ENCODE peak calls at places on chromosomes 5 and 9, in five cellular contexts. One of them, this sample, is unnamed.

GRCh38 chr5:160359816-160360215 is 10.6 kb downstream of the C1QTNF2 start:
- DNase-seq in effector CD4-positive, alpha-beta T cell: no peak
- DNase-seq in mesothelial cell of epicardium: no peak
- DNase-seq in NCI-H1092: no peak
- DNase-seq in activated CD4-positive, CD25-positive, alpha-beta regulatory T cell treated with anti-CD3 and anti-CD28 coated beads, Interleukin-2, amount 50 U/mL, for 72 hours: no peak
- DNase-seq in this sample: no peak

GRCh38 chr5:54881286-54882005 is 103.9 kb downstream of the ESM1 start:
- DNase-seq in effector CD4-positive, alpha-beta T cell: no peak
- DNase-seq in mesothelial cell of epicardium: no peak
- DNase-seq in NCI-H1092: no peak
- DNase-seq in activated CD4-positive, CD25-positive, alpha-beta regulatory T cell treated with anti-CD3 and anti-CD28 coated beads, Interleukin-2, amount 50 U/mL, for 72 hours: no peak
- DNase-seq in this sample: no peak

GRCh38 chr5:616342-617039 is 4.4 kb downstream of the CEP72 start:
- DNase-seq in effector CD4-positive, alpha-beta T cell: no peak
- DNase-seq in mesothelial cell of epicardium: no peak
- DNase-seq in NCI-H1092: no peak
- DNase-seq in activated CD4-positive, CD25-positive, alpha-beta regulatory T cell treated with anti-CD3 and anti-CD28 coated beads, Interleukin-2, amount 50 U/mL, for 72 hours: no peak
- DNase-seq in this sample: no peak

GRCh38 chr9:5557606-5558587 is 47.6 kb downstream of the PDCD1LG2 start:
- DNase-seq in effector CD4-positive, alpha-beta T cell: peak
- DNase-seq in mesothelial cell of epicardium: no peak
- DNase-seq in NCI-H1092: no peak
- DNase-seq in activated CD4-positive, CD25-positive, alpha-beta regulatory T cell treated with anti-CD3 and anti-CD28 coated beads, Interleukin-2, amount 50 U/mL, for 72 hours: peak
- DNase-seq in this sample: no peak

GRCh38 chr5:2887401-2888348 is 136.2 kb upstream of the IRX2 start:
- DNase-seq in effector CD4-positive, alpha-beta T cell: no peak
- DNase-seq in mesothelial cell of epicardium: no peak
- DNase-seq in NCI-H1092: no peak
- DNase-seq in activated CD4-positive, CD25-positive, alpha-beta regulatory T cell treated with anti-CD3 and anti-CD28 coated beads, Interleukin-2, amount 50 U/mL, for 72 hours: no peak
- DNase-seq in this sample: no peak

GRCh38 chr5:169860585-169860984 is 119.7 kb downstream of the INSYN2B start:
- DNase-seq in effector CD4-positive, alpha-beta T cell: no peak
- DNase-seq in mesothelial cell of epicardium: no peak
- DNase-seq in NCI-H1092: no peak
- DNase-seq in activated CD4-positive, CD25-positive, alpha-beta regulatory T cell treated with anti-CD3 and anti-CD28 coated beads, Interleukin-2, amount 50 U/mL, for 72 hours: no peak
- DNase-seq in this sample: no peak

GRCh38 chr5:96088676-96089075 is 127.0 kb upstream of the ELL2 start:
- DNase-seq in effector CD4-positive, alpha-beta T cell: no peak
- DNase-seq in mesothelial cell of epicardium: no peak
- DNase-seq in NCI-H1092: no peak
- DNase-seq in activated CD4-positive, CD25-positive, alpha-beta regulatory T cell treated with anti-CD3 and anti-CD28 coated beads, Interleukin-2, amount 50 U/mL, for 72 hours: no peak
- DNase-seq in this sample: no peak

GRCh38 chr5:107224272-107224671 is 446.5 kb downstream of the EFNA5 start:
- DNase-seq in effector CD4-positive, alpha-beta T cell: no peak
- DNase-seq in mesothelial cell of epicardium: no peak
- DNase-seq in NCI-H1092: no peak
- DNase-seq in activated CD4-positive, CD25-positive, alpha-beta regulatory T cell treated with anti-CD3 and anti-CD28 coated beads, Interleukin-2, amount 50 U/mL, for 72 hours: no peak
- DNase-seq in this sample: no peak

GRCh38 chr9:100498592-100498991 is 25.6 kb downstream of the TMEFF1 start:
- DNase-seq in effector CD4-positive, alpha-beta T cell: no peak
- DNase-seq in mesothelial cell of epicardium: no peak
- DNase-seq in NCI-H1092: no peak
- DNase-seq in activated CD4-positive, CD25-positive, alpha-beta regulatory T cell treated with anti-CD3 and anti-CD28 coated beads, Interleukin-2, amount 50 U/mL, for 72 hours: no peak
- DNase-seq in this sample: no peak

GRCh38 chr9:36748322-36748899 is 175.7 kb downstream of the MELK start:
- DNase-seq in effector CD4-positive, alpha-beta T cell: no peak
- DNase-seq in mesothelial cell of epicardium: peak
- DNase-seq in NCI-H1092: no peak
- DNase-seq in activated CD4-positive, CD25-positive, alpha-beta regulatory T cell treated with anti-CD3 and anti-CD28 coated beads, Interleukin-2, amount 50 U/mL, for 72 hours: no peak
- DNase-seq in this sample: no peak

GRCh38 chr9:137224850-137225694 is at the start of gene CYSRT1:
- DNase-seq in effector CD4-positive, alpha-beta T cell: no peak
- DNase-seq in mesothelial cell of epicardium: no peak
- DNase-seq in NCI-H1092: no peak
- DNase-seq in activated CD4-positive, CD25-positive, alpha-beta regulatory T cell treated with anti-CD3 and anti-CD28 coated beads, Interleukin-2, amount 50 U/mL, for 72 hours: no peak
- DNase-seq in this sample: no peak

GRCh38 chr5:158938181-158938580 is 161.5 kb downstream of the EBF1 start:
- DNase-seq in effector CD4-positive, alpha-beta T cell: no peak
- DNase-seq in mesothelial cell of epicardium: no peak
- DNase-seq in NCI-H1092: no peak
- DNase-seq in activated CD4-positive, CD25-positive, alpha-beta regulatory T cell treated with anti-CD3 and anti-CD28 coated beads, Interleukin-2, amount 50 U/mL, for 72 hours: no peak
- DNase-seq in this sample: no peak

GRCh38 chr9:70902705-70903131 is 218.7 kb downstream of the TRPM3 start:
- DNase-seq in effector CD4-positive, alpha-beta T cell: no peak
- DNase-seq in mesothelial cell of epicardium: no peak
- DNase-seq in NCI-H1092: no peak
- DNase-seq in activated CD4-positive, CD25-positive, alpha-beta regulatory T cell treated with anti-CD3 and anti-CD28 coated beads, Interleukin-2, amount 50 U/mL, for 72 hours: no peak
- DNase-seq in this sample: no peak

GRCh38 chr9:106682420-106682819 is 180.5 kb upstream of the ZNF462 start:
- DNase-seq in effector CD4-positive, alpha-beta T cell: no peak
- DNase-seq in mesothelial cell of epicardium: no peak
- DNase-seq in NCI-H1092: no peak
- DNase-seq in activated CD4-positive, CD25-positive, alpha-beta regulatory T cell treated with anti-CD3 and anti-CD28 coated beads, Interleukin-2, amount 50 U/mL, for 72 hours: no peak
- DNase-seq in this sample: no peak

GRCh38 chr9:76793784-76794431 is 29.7 kb downstream of the PCA3 start:
- DNase-seq in effector CD4-positive, alpha-beta T cell: no peak
- DNase-seq in mesothelial cell of epicardium: no peak
- DNase-seq in NCI-H1092: no peak
- DNase-seq in activated CD4-positive, CD25-positive, alpha-beta regulatory T cell treated with anti-CD3 and anti-CD28 coated beads, Interleukin-2, amount 50 U/mL, for 72 hours: no peak
- DNase-seq in this sample: no peak

GRCh38 chr5:175479125-175479881 is 943 bp downstream of the SFXN1 start:
- DNase-seq in effector CD4-positive, alpha-beta T cell: no peak
- DNase-seq in mesothelial cell of epicardium: no peak
- DNase-seq in NCI-H1092: no peak
- DNase-seq in activated CD4-positive, CD25-positive, alpha-beta regulatory T cell treated with anti-CD3 and anti-CD28 coated beads, Interleukin-2, amount 50 U/mL, for 72 hours: no peak
- DNase-seq in this sample: no peak

GRCh38 chr5:57386958-57387357 is 95.7 kb downstream of the ACTBL2 start:
- DNase-seq in effector CD4-positive, alpha-beta T cell: no peak
- DNase-seq in mesothelial cell of epicardium: no peak
- DNase-seq in NCI-H1092: no peak
- DNase-seq in activated CD4-positive, CD25-positive, alpha-beta regulatory T cell treated with anti-CD3 and anti-CD28 coated beads, Interleukin-2, amount 50 U/mL, for 72 hours: no peak
- DNase-seq in this sample: peak

GRCh38 chr9:16153221-16153620 is 600.4 kb downstream of the CCDC171 start:
- DNase-seq in effector CD4-positive, alpha-beta T cell: no peak
- DNase-seq in mesothelial cell of epicardium: no peak
- DNase-seq in NCI-H1092: no peak
- DNase-seq in activated CD4-positive, CD25-positive, alpha-beta regulatory T cell treated with anti-CD3 and anti-CD28 coated beads, Interleukin-2, amount 50 U/mL, for 72 hours: no peak
- DNase-seq in this sample: no peak

GRCh38 chr5:177498013-177498847 is 826 bp upstream of the PDLIM7 start:
- DNase-seq in effector CD4-positive, alpha-beta T cell: no peak
- DNase-seq in mesothelial cell of epicardium: no peak
- DNase-seq in NCI-H1092: no peak
- DNase-seq in activated CD4-positive, CD25-positive, alpha-beta regulatory T cell treated with anti-CD3 and anti-CD28 coated beads, Interleukin-2, amount 50 U/mL, for 72 hours: peak
- DNase-seq in this sample: no peak

GRCh38 chr5:94499806-94500205 is 118.6 kb downstream of the KIAA0825 start:
- DNase-seq in effector CD4-positive, alpha-beta T cell: no peak
- DNase-seq in mesothelial cell of epicardium: no peak
- DNase-seq in NCI-H1092: no peak
- DNase-seq in activated CD4-positive, CD25-positive, alpha-beta regulatory T cell treated with anti-CD3 and anti-CD28 coated beads, Interleukin-2, amount 50 U/mL, for 72 hours: no peak
- DNase-seq in this sample: no peak